ENCODE peak calls at places on chromosomes 7 and 10, in nine cellular contexts. One of them, this sample, is unnamed.

GRCh38 chr10:123906884-123907652 is 15.5 kb upstream of the CPXM2 start:
- DNase-seq in mesenchymal stem cell: no peak
- DNase-seq in trophoblast cell: no peak
- DNase-seq in H9: no peak
- DNase-seq in HepG2: no peak
- DNase-seq in neural progenitor cell: no peak
- DNase-seq in PC-3: no peak
- DNase-seq in IMR-90: no peak
- DNase-seq in astrocyte: no peak
- DNase-seq in this sample: no peak

GRCh38 chr7:33185786-33186185 is 56.4 kb downstream of the BBS9 start:
- DNase-seq in mesenchymal stem cell: peak
- DNase-seq in trophoblast cell: peak
- DNase-seq in H9: no peak
- DNase-seq in HepG2: peak
- DNase-seq in neural progenitor cell: peak
- DNase-seq in PC-3: peak
- DNase-seq in IMR-90: peak
- DNase-seq in astrocyte: peak
- DNase-seq in this sample: peak

GRCh38 chr10:43867113-43867512 is 218.4 kb upstream of the ZNF32 start:
- DNase-seq in mesenchymal stem cell: no peak
- DNase-seq in trophoblast cell: no peak
- DNase-seq in H9: no peak
- DNase-seq in HepG2: peak
- DNase-seq in neural progenitor cell: no peak
- DNase-seq in PC-3: no peak
- DNase-seq in IMR-90: no peak
- DNase-seq in astrocyte: no peak
- DNase-seq in this sample: no peak

GRCh38 chr7:142303650-142304049 is 45.8 kb upstream of the PRSS58 start:
- DNase-seq in mesenchymal stem cell: no peak
- DNase-seq in trophoblast cell: peak
- DNase-seq in H9: no peak
- DNase-seq in HepG2: no peak
- DNase-seq in neural progenitor cell: peak
- DNase-seq in PC-3: peak
- DNase-seq in IMR-90: no peak
- DNase-seq in astrocyte: no peak
- DNase-seq in this sample: no peak

GRCh38 chr10:76202777-76203176 is 771.4 kb downstream of the LRMDA start:
- DNase-seq in mesenchymal stem cell: peak
- DNase-seq in trophoblast cell: no peak
- DNase-seq in H9: no peak
- DNase-seq in HepG2: no peak
- DNase-seq in neural progenitor cell: no peak
- DNase-seq in PC-3: no peak
- DNase-seq in IMR-90: peak
- DNase-seq in astrocyte: peak
- DNase-seq in this sample: no peak

GRCh38 chr10:80322158-80322557 is 32.7 kb upstream of the MAT1A start:
- DNase-seq in mesenchymal stem cell: no peak
- DNase-seq in trophoblast cell: peak
- DNase-seq in H9: no peak
- DNase-seq in HepG2: no peak
- DNase-seq in neural progenitor cell: no peak
- DNase-seq in PC-3: no peak
- DNase-seq in IMR-90: no peak
- DNase-seq in astrocyte: no peak
- DNase-seq in this sample: no peak

GRCh38 chr10:124743188-124744046 is 761 bp downstream of the FAM53B start:
- DNase-seq in mesenchymal stem cell: peak
- DNase-seq in trophoblast cell: peak
- DNase-seq in H9: no peak
- DNase-seq in HepG2: no peak
- DNase-seq in neural progenitor cell: peak
- DNase-seq in PC-3: peak
- DNase-seq in IMR-90: no peak
- DNase-seq in astrocyte: no peak
- DNase-seq in this sample: peak

GRCh38 chr7:23277359-23277989 is 21.7 kb upstream of the MALSU1 start:
- DNase-seq in mesenchymal stem cell: peak
- DNase-seq in trophoblast cell: peak
- DNase-seq in H9: peak
- DNase-seq in HepG2: peak
- DNase-seq in neural progenitor cell: peak
- DNase-seq in PC-3: peak
- DNase-seq in IMR-90: peak
- DNase-seq in astrocyte: peak
- DNase-seq in this sample: peak

GRCh38 chr7:119377-120163 is 72.8 kb upstream of the FAM20C start:
- DNase-seq in mesenchymal stem cell: peak
- DNase-seq in trophoblast cell: peak
- DNase-seq in H9: no peak
- DNase-seq in HepG2: no peak
- DNase-seq in neural progenitor cell: peak
- DNase-seq in PC-3: no peak
- DNase-seq in IMR-90: no peak
- DNase-seq in astrocyte: no peak
- DNase-seq in this sample: no peak

GRCh38 chr10:127470911-127471310 is 78.2 kb upstream of the NPS start:
- DNase-seq in mesenchymal stem cell: no peak
- DNase-seq in trophoblast cell: no peak
- DNase-seq in H9: no peak
- DNase-seq in HepG2: no peak
- DNase-seq in neural progenitor cell: no peak
- DNase-seq in PC-3: no peak
- DNase-seq in IMR-90: no peak
- DNase-seq in astrocyte: no peak
- DNase-seq in this sample: no peak

GRCh38 chr10:99977916-99978315 is 31.8 kb downstream of the DNMBP start:
- DNase-seq in mesenchymal stem cell: peak
- DNase-seq in trophoblast cell: no peak
- DNase-seq in H9: no peak
- DNase-seq in HepG2: no peak
- DNase-seq in neural progenitor cell: peak
- DNase-seq in PC-3: no peak
- DNase-seq in IMR-90: no peak
- DNase-seq in astrocyte: peak
- DNase-seq in this sample: no peak

GRCh38 chr7:157474685-157475084 is 137.9 kb downstream of the DNAJB6 start:
- DNase-seq in mesenchymal stem cell: no peak
- DNase-seq in trophoblast cell: peak
- DNase-seq in H9: peak
- DNase-seq in HepG2: peak
- DNase-seq in neural progenitor cell: peak
- DNase-seq in PC-3: peak
- DNase-seq in IMR-90: no peak
- DNase-seq in astrocyte: no peak
- DNase-seq in this sample: no peak

GRCh38 chr10:4242561-4243035 is 457.6 kb upstream of the KLF6 start:
- DNase-seq in mesenchymal stem cell: peak
- DNase-seq in trophoblast cell: peak
- DNase-seq in H9: no peak
- DNase-seq in HepG2: no peak
- DNase-seq in neural progenitor cell: peak
- DNase-seq in PC-3: peak
- DNase-seq in IMR-90: peak
- DNase-seq in astrocyte: peak
- DNase-seq in this sample: peak

GRCh38 chr10:4243651-4244050 is 458.6 kb upstream of the KLF6 start:
- DNase-seq in mesenchymal stem cell: peak
- DNase-seq in trophoblast cell: peak
- DNase-seq in H9: no peak
- DNase-seq in HepG2: no peak
- DNase-seq in neural progenitor cell: no peak
- DNase-seq in PC-3: peak
- DNase-seq in IMR-90: peak
- DNase-seq in astrocyte: peak
- DNase-seq in this sample: peak

GRCh38 chr10:4243169-4243568 is 458.2 kb upstream of the KLF6 start:
- DNase-seq in mesenchymal stem cell: no peak
- DNase-seq in trophoblast cell: peak
- DNase-seq in H9: no peak
- DNase-seq in HepG2: no peak
- DNase-seq in neural progenitor cell: no peak
- DNase-seq in PC-3: no peak
- DNase-seq in IMR-90: no peak
- DNase-seq in astrocyte: no peak
- DNase-seq in this sample: no peak

GRCh38 chr10:4241724-4242345 is 456.8 kb upstream of the KLF6 start:
- DNase-seq in mesenchymal stem cell: peak
- DNase-seq in trophoblast cell: peak
- DNase-seq in H9: no peak
- DNase-seq in HepG2: no peak
- DNase-seq in neural progenitor cell: peak
- DNase-seq in PC-3: no peak
- DNase-seq in IMR-90: peak
- DNase-seq in astrocyte: peak
- DNase-seq in this sample: peak

DNA sequence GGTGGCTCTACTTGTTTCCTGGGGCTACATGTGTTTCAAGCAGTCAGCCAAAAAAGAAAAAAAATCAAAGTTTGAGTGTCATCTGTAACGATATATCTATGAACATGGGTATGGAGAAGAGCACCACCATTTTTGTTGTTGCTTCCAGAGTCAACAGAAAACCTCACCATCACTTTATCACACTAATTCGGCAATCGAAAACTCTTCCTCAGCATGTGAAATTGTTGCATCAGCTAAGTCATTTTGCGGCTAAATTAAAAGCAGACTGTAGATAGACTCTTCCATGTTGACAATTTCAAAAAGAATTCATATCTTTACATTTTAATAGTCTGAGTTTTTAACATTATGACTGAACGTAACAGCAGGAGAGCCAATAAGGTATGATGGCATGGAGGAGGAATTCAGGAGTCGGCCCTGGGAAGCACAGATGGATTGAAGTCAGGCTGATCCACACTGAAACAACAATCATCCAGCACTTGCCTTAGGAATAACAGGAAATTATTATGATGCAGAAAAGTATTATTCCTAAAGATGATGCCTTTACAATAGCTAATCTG is 455.7 kb upstream of the KLF6 start:
- DNase-seq in mesenchymal stem cell: peak
- DNase-seq in trophoblast cell: peak
- DNase-seq in H9: no peak
- DNase-seq in HepG2: no peak
- DNase-seq in neural progenitor cell: no peak
- DNase-seq in PC-3: no peak
- DNase-seq in IMR-90: peak
- DNase-seq in astrocyte: peak
- DNase-seq in this sample: no peak
- H3K4me2 ChIP-seq in mesenchymal stem cell: no peak
- H3K4me2 ChIP-seq in trophoblast cell: no peak
- H3K4me2 ChIP-seq in H9: no peak
- H3K4me2 ChIP-seq in HepG2: no peak
- H3K4me2 ChIP-seq in neural progenitor cell: no peak
- H3K4me2 ChIP-seq in PC-3: no peak
- H3K4me2 ChIP-seq in IMR-90: peak
- H3K4me2 ChIP-seq in astrocyte: peak
- H3K4me2 ChIP-seq in this sample: peak

GRCh38 chr10:33703897-33704825 is 369.7 kb upstream of the NRP1 start:
- DNase-seq in mesenchymal stem cell: no peak
- DNase-seq in trophoblast cell: peak
- DNase-seq in H9: no peak
- DNase-seq in HepG2: no peak
- DNase-seq in neural progenitor cell: peak
- DNase-seq in PC-3: peak
- DNase-seq in IMR-90: peak
- DNase-seq in astrocyte: peak
- DNase-seq in this sample: peak
- H3K9ac ChIP-seq in mesenchymal stem cell: peak
- H3K9ac ChIP-seq in trophoblast cell: no peak
- H3K9ac ChIP-seq in H9: no peak
- H3K9ac ChIP-seq in HepG2: no peak
- H3K9ac ChIP-seq in neural progenitor cell: no peak
- H3K9ac ChIP-seq in PC-3: peak
- H3K9ac ChIP-seq in IMR-90: no peak
- H3K9ac ChIP-seq in astrocyte: no peak
- H3K9ac ChIP-seq in this sample: no peak

DNA sequence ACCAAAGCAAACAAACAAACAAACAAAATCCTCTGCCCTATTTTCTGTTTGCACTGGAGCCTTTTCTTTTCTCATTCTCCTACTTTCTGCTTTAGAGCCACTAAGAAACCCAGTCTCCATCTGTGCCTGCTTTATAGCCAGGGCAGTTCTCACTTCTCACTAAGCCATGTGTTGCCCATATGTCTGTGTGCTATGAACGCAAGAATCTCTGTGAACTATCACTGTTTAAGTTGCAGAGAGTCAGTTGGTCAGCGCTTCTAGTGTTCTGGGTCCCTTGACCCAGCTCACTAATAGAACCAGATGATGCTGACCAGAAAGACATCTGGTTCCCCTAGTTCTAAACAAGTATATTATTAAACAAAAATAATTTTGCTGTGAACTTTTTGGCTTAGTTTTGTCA is 81.4 kb downstream of the FAM185A start:
- DNase-seq in mesenchymal stem cell: peak
- DNase-seq in trophoblast cell: no peak
- DNase-seq in H9: no peak
- DNase-seq in HepG2: no peak
- DNase-seq in neural progenitor cell: no peak
- DNase-seq in PC-3: no peak
- DNase-seq in IMR-90: peak
- DNase-seq in astrocyte: no peak
- DNase-seq in this sample: no peak
- H3K4me2 ChIP-seq in mesenchymal stem cell: no peak
- H3K4me2 ChIP-seq in trophoblast cell: no peak
- H3K4me2 ChIP-seq in H9: no peak
- H3K4me2 ChIP-seq in HepG2: no peak
- H3K4me2 ChIP-seq in neural progenitor cell: no peak
- H3K4me2 ChIP-seq in PC-3: no peak
- H3K4me2 ChIP-seq in IMR-90: no peak
- H3K4me2 ChIP-seq in astrocyte: no peak
- H3K4me2 ChIP-seq in this sample: no peak

GRCh38 chr10:88536437-88536836 is 46.7 kb downstream of the RNLS start:
- DNase-seq in mesenchymal stem cell: no peak
- DNase-seq in trophoblast cell: no peak
- DNase-seq in H9: no peak
- DNase-seq in HepG2: no peak
- DNase-seq in neural progenitor cell: no peak
- DNase-seq in PC-3: no peak
- DNase-seq in IMR-90: no peak
- DNase-seq in astrocyte: no peak
- DNase-seq in this sample: no peak

GRCh38 chr10:88531383-88532092 is 51.6 kb downstream of the RNLS start:
- DNase-seq in mesenchymal stem cell: no peak
- DNase-seq in trophoblast cell: no peak
- DNase-seq in H9: no peak
- DNase-seq in HepG2: no peak
- DNase-seq in neural progenitor cell: no peak
- DNase-seq in PC-3: no peak
- DNase-seq in IMR-90: no peak
- DNase-seq in astrocyte: no peak
- DNase-seq in this sample: no peak

GRCh38 chr10:88530629-88531382 is 52.3 kb downstream of the RNLS start:
- DNase-seq in mesenchymal stem cell: no peak
- DNase-seq in trophoblast cell: no peak
- DNase-seq in H9: no peak
- DNase-seq in HepG2: no peak
- DNase-seq in neural progenitor cell: no peak
- DNase-seq in PC-3: no peak
- DNase-seq in IMR-90: no peak
- DNase-seq in astrocyte: no peak
- DNase-seq in this sample: no peak

GRCh38 chr10:88537337-88537736 is 45.8 kb downstream of the RNLS start:
- DNase-seq in mesenchymal stem cell: no peak
- DNase-seq in trophoblast cell: no peak
- DNase-seq in H9: no peak
- DNase-seq in HepG2: no peak
- DNase-seq in neural progenitor cell: no peak
- DNase-seq in PC-3: no peak
- DNase-seq in IMR-90: peak
- DNase-seq in astrocyte: no peak
- DNase-seq in this sample: no peak

GRCh38 chr10:88534072-88534665 is 48.9 kb downstream of the RNLS start:
- DNase-seq in mesenchymal stem cell: no peak
- DNase-seq in trophoblast cell: no peak
- DNase-seq in H9: no peak
- DNase-seq in HepG2: no peak
- DNase-seq in neural progenitor cell: no peak
- DNase-seq in PC-3: no peak
- DNase-seq in IMR-90: no peak
- DNase-seq in astrocyte: no peak
- DNase-seq in this sample: no peak
- H3K9ac ChIP-seq in mesenchymal stem cell: no peak
- H3K9ac ChIP-seq in trophoblast cell: no peak
- H3K9ac ChIP-seq in H9: no peak
- H3K9ac ChIP-seq in HepG2: no peak
- H3K9ac ChIP-seq in neural progenitor cell: no peak
- H3K9ac ChIP-seq in PC-3: no peak
- H3K9ac ChIP-seq in IMR-90: no peak
- H3K9ac ChIP-seq in astrocyte: no peak
- H3K9ac ChIP-seq in this sample: no peak

This sample was measured in mammary epithelial cell.